ENCODE peak calls at places on chromosomes 16 and 17, in nine cellular contexts. P is fibroblast of the aortic adventitia; Y is caudate nucleus; N is activated CD8-positive, alpha-beta memory T cell treated with anti-CD3 and anti-CD28 coated beads for 1 hour; J is heart left ventricle; D is IMR-90; R is naive B cell; Q is NAMALWA; O is kidney glomerular epithelial cell. K is an unnamed sample.
A peak's percentile ranks its signal among the peaks of the same experiment; 100 is the strongest.

GRCh38 chr17:68288804-68289203 is 2.1 kb downstream of the SLC16A6 start:
- DNase-seq in P (no peak), Y (no peak), N (no peak), J (no peak), D (no peak), R (no peak), Q (peak; percentile 84), O (no peak), K (no peak)

GRCh38 chr17:35890774-35891155 is 10.6 kb upstream of the CCL5 start:
- DNase-seq in P (no peak), Y (no peak), N (no peak), J (no peak), D (no peak), R (no peak), Q (no peak), O (no peak), K (no peak)

GRCh38 chr17:44911133-44912001 is 3.9 kb downstream of the GFAP start:
- DNase-seq in P (peak; percentile 28), Y (no peak), N (peak; percentile 28), J (peak; percentile 80), D (peak; percentile 24), R (peak; percentile 24), Q (peak; percentile 61), O (peak; percentile 37), K (peak; percentile 82)

GRCh38 chr17:77353684-77354419 is 213.1 kb downstream of the SEC14L1 start:
- DNase-seq in P (no peak), Y (no peak), N (no peak), J (no peak), D (peak; percentile 53), R (no peak), Q (no peak), O (no peak), K (no peak)

GRCh38 chr17:30170415-30170987 is 53.9 kb downstream of the NSRP1 start:
- DNase-seq in P (no peak), Y (no peak), N (no peak), J (no peak), D (no peak), R (no peak), Q (no peak), O (no peak), K (no peak)

GRCh38 chr17:47717845-47718621 is 15.0 kb upstream of the TBX21 start:
- DNase-seq in P (no peak), Y (no peak), N (no peak), J (no peak), D (no peak), R (no peak), Q (no peak), O (peak; percentile 35), K (peak; percentile 24)

GRCh38 chr17:68204736-68205135 is 43.1 kb upstream of the AMZ2 start:
- DNase-seq in P (no peak), Y (no peak), N (no peak), J (no peak), D (no peak), R (no peak), Q (peak; percentile 58), O (no peak), K (no peak)

GRCh38 chr17:22267019-22267418 is 574.7 kb downstream of the KCNJ18 start:
- DNase-seq in P (no peak), Y (no peak), N (no peak), J (no peak), D (no peak), R (no peak), Q (no peak), O (no peak), K (no peak)

GRCh38 chr17:45006927-45007461 is 38.9 kb upstream of the C1QL1 start:
- DNase-seq in P (no peak), Y (no peak), N (no peak), J (no peak), D (no peak), R (no peak), Q (no peak), O (no peak), K (no peak)

GRCh38 chr17:19345486-19346350 is 16.8 kb downstream of the B9D1 start:
- DNase-seq in P (no peak), Y (no peak), N (no peak), J (no peak), D (no peak), R (no peak), Q (no peak), O (no peak), K (no peak)

GRCh38 chr17:28335959-28336871 is 654 bp downstream of the TNFAIP1 start:
- DNase-seq in P (peak; percentile 96), Y (no peak), N (no peak), J (no peak), D (peak; percentile 94), R (no peak), Q (peak; percentile 43), O (peak; percentile 92), K (peak; percentile 79)

GRCh38 chr17:80100035-80100323 is 1.4 kb upstream of the GAA start:
- DNase-seq in P (no peak), Y (no peak), N (no peak), J (peak; percentile 9), D (no peak), R (no peak), Q (no peak), O (no peak), K (no peak)

GRCh38 chr16:16025214-16025968 is 76.0 kb downstream of the ABCC1 start:
- DNase-seq in P (peak; percentile 96), Y (no peak), N (no peak), J (no peak), D (peak; percentile 97), R (no peak), Q (no peak), O (peak; percentile 78), K (no peak)

GRCh38 chr16:57224651-57225335 is 20.3 kb upstream of the ARL2BP start:
- DNase-seq in P (no peak), Y (no peak), N (no peak), J (no peak), D (no peak), R (no peak), Q (no peak), O (peak; percentile 9), K (no peak)

GRCh38 chr17:78896834-78897638 is 6.0 kb downstream of the CEP295NL start:
- DNase-seq in P (no peak), Y (no peak), N (no peak), J (no peak), D (no peak), R (no peak), Q (no peak), O (no peak), K (no peak)

GRCh38 chr16:87834668-87835473 is 34.4 kb downstream of the SLC7A5 start:
- DNase-seq in P (no peak), Y (no peak), N (no peak), J (no peak), D (peak; percentile 65), R (no peak), Q (no peak), O (no peak), K (no peak)

GRCh38 chr16:56332464-56333079 is 92.8 kb downstream of the AMFR start:
- DNase-seq in P (peak; percentile 64), Y (no peak), N (no peak), J (peak; percentile 79), D (peak; percentile 45), R (no peak), Q (no peak), O (peak; percentile 47), K (peak; percentile 82)

GRCh38 chr17:72517413-72518237 is 396.8 kb downstream of the SOX9 start:
- DNase-seq in P (no peak), Y (no peak), N (no peak), J (no peak), D (no peak), R (no peak), Q (no peak), O (no peak), K (no peak)

GRCh38 chr16:20905576-20905975 is 5.0 kb downstream of the LYRM1 start:
- DNase-seq in P (peak; percentile 56), Y (no peak), N (no peak), J (no peak), D (peak; percentile 16), R (no peak), Q (no peak), O (no peak), K (no peak)

GRCh38 chr16:85042606-85043005 is 15.0 kb downstream of the KIAA0513 start:
- DNase-seq in P (no peak), Y (no peak), N (no peak), J (no peak), D (no peak), R (no peak), Q (no peak), O (no peak), K (no peak)

GRCh38 chr17:38673714-38674012 is 1.1 kb downstream of the EPOP start:
- DNase-seq in P (no peak), Y (no peak), N (no peak), J (no peak), D (no peak), R (peak; percentile 24), Q (no peak), O (no peak), K (no peak)

GRCh38 chr17:19381361-19381740 is 3.1 kb downstream of the MAPK7 start:
- DNase-seq in P (no peak), Y (no peak), N (no peak), J (no peak), D (no peak), R (no peak), Q (no peak), O (no peak), K (no peak)

GRCh38 chr16:31064882-31065461 is 9.1 kb downstream of the ZNF668 start:
- DNase-seq in P (peak; percentile 97), Y (no peak), N (no peak), J (no peak), D (peak; percentile 97), R (no peak), Q (no peak), O (peak; percentile 35), K (no peak)

GRCh38 chr17:28675980-28676379 is 14.0 kb downstream of the SUPT6H start:
- DNase-seq in P (no peak), Y (no peak), N (no peak), J (no peak), D (no peak), R (peak; percentile 8), Q (peak; percentile 40), O (peak; percentile 6), K (no peak)

GRCh38 chr17:50848691-50849090 is 13.3 kb downstream of the WFIKKN2 start:
- DNase-seq in P (no peak), Y (no peak), N (no peak), J (no peak), D (no peak), R (no peak), Q (no peak), O (no peak), K (no peak)

GRCh38 chr17:77638229-77638628 is 320.3 kb upstream of the TNRC6C start:
- DNase-seq in P (no peak), Y (no peak), N (no peak), J (no peak), D (no peak), R (no peak), Q (no peak), O (no peak), K (no peak)

GRCh38 chr17:81252336-81253329 is 13.5 kb downstream of the NDUFAF8 start:
- DNase-seq in P (no peak), Y (no peak), N (no peak), J (no peak), D (no peak), R (no peak), Q (no peak), O (no peak), K (no peak)

GRCh38 chr17:73841431-73842060 is 197.3 kb upstream of the SDK2 start:
- DNase-seq in P (no peak), Y (no peak), N (no peak), J (no peak), D (no peak), R (no peak), Q (peak; percentile 12), O (no peak), K (no peak)

GRCh38 chr17:81272616-81273015 is 22.5 kb downstream of the SLC38A10 start:
- DNase-seq in P (no peak), Y (no peak), N (no peak), J (peak; percentile 49), D (no peak), R (no peak), Q (no peak), O (no peak), K (no peak)

GRCh38 chr16:29804455-29805231 is 1.7 kb upstream of the MAZ start:
- DNase-seq in P (peak; percentile 47), Y (no peak), N (no peak), J (no peak), D (no peak), R (no peak), Q (peak; percentile 45), O (no peak), K (peak; percentile 78)

GRCh38 chr17:81396722-81397313 is 1.6 kb downstream of the BAHCC1 start:
- DNase-seq in P (peak; percentile 47), Y (peak; percentile 49), N (no peak), J (peak; percentile 85), D (no peak), R (peak; percentile 44), Q (no peak), O (peak; percentile 42), K (no peak)